ENCODE peak calls at places on chromosome 15, in five cellular contexts. One of them, this sample, is unnamed.

GRCh38 chr15:31088672-31089360 is 12.7 kb downstream of the TRPM1 start:
- DNase-seq in tibial artery: no peak
- DNase-seq in IMR-90: no peak
- DNase-seq in cardiac fibroblast: no peak
- DNase-seq in cardiac muscle cell: no peak
- DNase-seq in this sample: no peak

GRCh38 chr15:53036641-53037040 is 246.5 kb upstream of the ONECUT1 start:
- DNase-seq in tibial artery: no peak
- DNase-seq in IMR-90: no peak
- DNase-seq in cardiac fibroblast: no peak
- DNase-seq in cardiac muscle cell: no peak
- DNase-seq in this sample: no peak

GRCh38 chr15:83581381-83581780 is 72.5 kb upstream of the ADAMTSL3 start:
- DNase-seq in tibial artery: no peak
- DNase-seq in IMR-90: no peak
- DNase-seq in cardiac fibroblast: no peak
- DNase-seq in cardiac muscle cell: peak; percentile 20
- DNase-seq in this sample: peak; percentile 39

GRCh38 chr15:58870451-58870850 is 63.0 kb downstream of the SLTM start:
- DNase-seq in tibial artery: no peak
- DNase-seq in IMR-90: peak; percentile 60
- DNase-seq in cardiac fibroblast: peak; percentile 44
- DNase-seq in cardiac muscle cell: peak; percentile 70
- DNase-seq in this sample: peak; percentile 51

GRCh38 chr15:61671736-61672135 is 388.5 kb downstream of the VPS13C start:
- DNase-seq in tibial artery: peak; percentile 71
- DNase-seq in IMR-90: no peak
- DNase-seq in cardiac fibroblast: no peak
- DNase-seq in cardiac muscle cell: no peak
- DNase-seq in this sample: no peak

GRCh38 chr15:82663186-82663600 is 16.0 kb upstream of the CPEB1 start:
- DNase-seq in tibial artery: no peak
- DNase-seq in IMR-90: peak; percentile 31
- DNase-seq in cardiac fibroblast: peak; percentile 24
- DNase-seq in cardiac muscle cell: peak; percentile 67
- DNase-seq in this sample: peak; percentile 74

GRCh38 chr15:73196113-73196512 is 143.8 kb downstream of the NEO1 start:
- DNase-seq in tibial artery: no peak
- DNase-seq in IMR-90: peak; percentile 31
- DNase-seq in cardiac fibroblast: peak; percentile 39
- DNase-seq in cardiac muscle cell: peak; percentile 27
- DNase-seq in this sample: no peak

GRCh38 chr15:99480223-99480810 is 85.5 kb upstream of the MEF2A start:
- DNase-seq in tibial artery: no peak
- DNase-seq in IMR-90: peak; percentile 51
- DNase-seq in cardiac fibroblast: no peak
- DNase-seq in cardiac muscle cell: no peak
- DNase-seq in this sample: no peak

GRCh38 chr15:52217186-52217585 is 26.0 kb upstream of the GNB5 start:
- DNase-seq in tibial artery: no peak
- DNase-seq in IMR-90: no peak
- DNase-seq in cardiac fibroblast: no peak
- DNase-seq in cardiac muscle cell: no peak
- DNase-seq in this sample: peak; percentile 52

GRCh38 chr15:58966698-58967097 is 20.8 kb upstream of the RNF111 start:
- DNase-seq in tibial artery: no peak
- DNase-seq in IMR-90: peak; percentile 59
- DNase-seq in cardiac fibroblast: no peak
- DNase-seq in cardiac muscle cell: no peak
- DNase-seq in this sample: peak; percentile 64

GRCh38 chr15:72183781-72184164 is 13.8 kb downstream of the GRAMD2A start:
- DNase-seq in tibial artery: no peak
- DNase-seq in IMR-90: no peak
- DNase-seq in cardiac fibroblast: no peak
- DNase-seq in cardiac muscle cell: no peak
- DNase-seq in this sample: no peak

GRCh38 chr15:79439236-79439635 is 7.1 kb downstream of the MINAR1 start:
- DNase-seq in tibial artery: no peak
- DNase-seq in IMR-90: no peak
- DNase-seq in cardiac fibroblast: no peak
- DNase-seq in cardiac muscle cell: no peak
- DNase-seq in this sample: no peak

GRCh38 chr15:90037961-90038633 is 37.0 kb downstream of the ZNF710 start:
- DNase-seq in tibial artery: no peak
- DNase-seq in IMR-90: peak; percentile 53
- DNase-seq in cardiac fibroblast: peak; percentile 49
- DNase-seq in cardiac muscle cell: peak; percentile 51
- DNase-seq in this sample: peak; percentile 58

GRCh38 chr15:95684126-95684525 is 646.4 kb upstream of the NR2F2 start:
- DNase-seq in tibial artery: no peak
- DNase-seq in IMR-90: no peak
- DNase-seq in cardiac fibroblast: no peak
- DNase-seq in cardiac muscle cell: no peak
- DNase-seq in this sample: peak; percentile 6

GRCh38 chr15:95845862-95846515 is 484.5 kb upstream of the NR2F2 start:
- DNase-seq in tibial artery: peak; percentile 64
- DNase-seq in IMR-90: peak; percentile 81
- DNase-seq in cardiac fibroblast: peak; percentile 14
- DNase-seq in cardiac muscle cell: no peak
- DNase-seq in this sample: no peak

GRCh38 chr15:49832421-49832980 is 211.7 kb downstream of the DTWD1 start:
- DNase-seq in tibial artery: no peak
- DNase-seq in IMR-90: no peak
- DNase-seq in cardiac fibroblast: peak; percentile 16
- DNase-seq in cardiac muscle cell: no peak
- DNase-seq in this sample: peak; percentile 47

GRCh38 chr15:88476635-88477038 is 9.1 kb downstream of the MRPS11 start:
- DNase-seq in tibial artery: no peak
- DNase-seq in IMR-90: peak; percentile 55
- DNase-seq in cardiac fibroblast: peak; percentile 65
- DNase-seq in cardiac muscle cell: peak; percentile 74
- DNase-seq in this sample: peak; percentile 46

GRCh38 chr15:68387288-68388143 is 44.4 kb downstream of the ITGA11 start:
- DNase-seq in tibial artery: peak; percentile 46
- DNase-seq in IMR-90: peak; percentile 78
- DNase-seq in cardiac fibroblast: no peak
- DNase-seq in cardiac muscle cell: no peak
- DNase-seq in this sample: no peak

GRCh38 chr15:74988007-74988800 is 7.2 kb upstream of the SCAMP5 start:
- DNase-seq in tibial artery: no peak
- DNase-seq in IMR-90: peak; percentile 7
- DNase-seq in cardiac fibroblast: peak; percentile 62
- DNase-seq in cardiac muscle cell: peak; percentile 68
- DNase-seq in this sample: peak; percentile 71
- TF ChIP-seq CTCF in tibial artery: no peak
- TF ChIP-seq CTCF in IMR-90: peak; percentile 33
- TF ChIP-seq CTCF in cardiac fibroblast: peak; percentile 65
- TF ChIP-seq CTCF in cardiac muscle cell: peak; percentile 61
- TF ChIP-seq CTCF in this sample: peak; percentile 67

GRCh38 chr15:77818484-77819270 is 186.0 kb upstream of the LINGO1 start:
- DNase-seq in tibial artery: no peak
- DNase-seq in IMR-90: no peak
- DNase-seq in cardiac fibroblast: no peak
- DNase-seq in cardiac muscle cell: no peak
- DNase-seq in this sample: no peak

GRCh38 chr15:77815015-77815414 is 182.3 kb upstream of the LINGO1 start:
- DNase-seq in tibial artery: no peak
- DNase-seq in IMR-90: no peak
- DNase-seq in cardiac fibroblast: no peak
- DNase-seq in cardiac muscle cell: no peak
- DNase-seq in this sample: no peak

GRCh38 chr15:77819271-77819806 is 186.6 kb upstream of the LINGO1 start:
- DNase-seq in tibial artery: no peak
- DNase-seq in IMR-90: no peak
- DNase-seq in cardiac fibroblast: no peak
- DNase-seq in cardiac muscle cell: no peak
- DNase-seq in this sample: no peak

GRCh38 chr15:77816983-77817382 is 184.3 kb upstream of the LINGO1 start:
- DNase-seq in tibial artery: no peak
- DNase-seq in IMR-90: no peak
- DNase-seq in cardiac fibroblast: no peak
- DNase-seq in cardiac muscle cell: no peak
- DNase-seq in this sample: no peak

GRCh38 chr15:77817434-77817833 is 184.7 kb upstream of the LINGO1 start:
- DNase-seq in tibial artery: no peak
- DNase-seq in IMR-90: no peak
- DNase-seq in cardiac fibroblast: no peak
- DNase-seq in cardiac muscle cell: no peak
- DNase-seq in this sample: no peak
- H3K4me3 ChIP-seq in tibial artery: no peak overlapping the region
- H3K4me3 ChIP-seq in IMR-90: no peak overlapping the region
- H3K4me3 ChIP-seq in cardiac fibroblast: no peak overlapping the region
- H3K4me3 ChIP-seq in cardiac muscle cell: no peak overlapping the region
- H3K4me3 ChIP-seq in this sample: no peak overlapping the region

GRCh38 chr15:35443376-35443775 is 102.6 kb downstream of the DPH6 start:
- DNase-seq in tibial artery: no peak
- DNase-seq in IMR-90: no peak
- DNase-seq in cardiac fibroblast: no peak
- DNase-seq in cardiac muscle cell: no peak
- DNase-seq in this sample: no peak

GRCh38 chr15:35444557-35445204 is 101.3 kb downstream of the DPH6 start:
- DNase-seq in tibial artery: no peak
- DNase-seq in IMR-90: peak; percentile 63
- DNase-seq in cardiac fibroblast: peak; percentile 73
- DNase-seq in cardiac muscle cell: peak; percentile 71
- DNase-seq in this sample: peak; percentile 56

GRCh38 chr15:35450492-35450891 is 95.5 kb downstream of the DPH6 start:
- DNase-seq in tibial artery: no peak
- DNase-seq in IMR-90: peak; percentile 81
- DNase-seq in cardiac fibroblast: peak; percentile 33
- DNase-seq in cardiac muscle cell: peak; percentile 32
- DNase-seq in this sample: peak; percentile 88

GRCh38 chr15:35445891-35446290 is 100.1 kb downstream of the DPH6 start:
- DNase-seq in tibial artery: no peak
- DNase-seq in IMR-90: peak; percentile 59
- DNase-seq in cardiac fibroblast: no peak
- DNase-seq in cardiac muscle cell: no peak
- DNase-seq in this sample: peak; percentile 26

GRCh38 chr15:35448294-35448693 is 97.7 kb downstream of the DPH6 start:
- DNase-seq in tibial artery: no peak
- DNase-seq in IMR-90: peak; percentile 47
- DNase-seq in cardiac fibroblast: no peak
- DNase-seq in cardiac muscle cell: no peak
- DNase-seq in this sample: peak; percentile 58
- TF ChIP-seq CTCF in tibial artery: no peak
- TF ChIP-seq CTCF in IMR-90: no peak
- TF ChIP-seq CTCF in cardiac fibroblast: no peak
- TF ChIP-seq CTCF in cardiac muscle cell: no peak
- TF ChIP-seq CTCF in this sample: no peak

GRCh38 chr15:39969002-39969394 is 35.1 kb downstream of the EIF2AK4 start:
- DNase-seq in tibial artery: no peak
- DNase-seq in IMR-90: no peak
- DNase-seq in cardiac fibroblast: no peak
- DNase-seq in cardiac muscle cell: no peak
- DNase-seq in this sample: no peak
- H3K4me3 ChIP-seq in tibial artery: no peak overlapping the region
- H3K4me3 ChIP-seq in IMR-90: no peak overlapping the region
- H3K4me3 ChIP-seq in cardiac fibroblast: no peak overlapping the region
- H3K4me3 ChIP-seq in cardiac muscle cell: no peak overlapping the region
- H3K4me3 ChIP-seq in this sample: no peak overlapping the region

DNA sequence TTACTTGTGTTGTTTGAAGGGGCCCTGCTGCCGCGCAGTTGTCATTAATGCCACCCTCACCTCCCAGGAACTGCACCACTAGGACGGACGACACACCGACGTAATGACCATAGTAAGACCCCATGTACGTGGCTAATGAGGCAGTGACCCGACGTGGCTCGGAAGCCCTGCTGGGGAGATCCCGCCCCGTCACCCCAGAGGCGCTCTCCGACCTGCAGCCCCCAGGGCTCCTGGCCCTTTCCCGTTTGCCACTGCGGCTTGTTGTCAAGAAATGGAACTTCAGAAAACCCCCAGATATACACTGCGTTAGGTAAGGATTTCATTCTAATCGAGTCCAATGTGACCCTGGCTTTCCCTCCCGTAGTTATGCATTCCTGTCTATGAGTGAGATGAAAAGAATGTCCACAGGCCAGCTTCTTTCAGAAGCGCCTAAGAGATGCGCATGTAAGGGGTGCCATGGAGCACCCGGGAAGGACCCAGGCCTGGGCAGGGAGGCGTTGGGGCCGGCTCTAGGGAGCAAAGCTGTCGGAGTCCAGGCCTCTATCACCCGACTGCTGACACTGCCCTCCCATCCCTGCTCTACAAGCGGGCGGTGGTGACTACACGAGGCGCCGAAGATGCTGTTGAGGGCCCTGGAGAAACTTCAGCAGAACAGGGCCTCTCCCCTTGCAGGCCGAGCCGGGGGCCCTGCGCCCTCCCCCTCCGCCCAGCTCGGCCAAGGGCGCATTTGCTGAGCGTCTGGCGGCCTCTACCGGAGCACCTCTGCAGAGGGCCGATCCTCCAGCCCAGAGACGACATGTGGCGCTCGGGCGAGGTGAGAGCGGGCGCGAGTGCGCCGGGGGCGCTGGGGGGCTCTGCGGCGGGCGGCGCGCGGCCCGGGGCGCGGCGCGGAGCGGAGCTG is at the start of gene GABRA5:
- DNase-seq in tibial artery: no peak
- DNase-seq in IMR-90: peak; percentile 20
- DNase-seq in cardiac fibroblast: no peak
- DNase-seq in cardiac muscle cell: peak; percentile 7
- DNase-seq in this sample: peak; percentile 24
- TF ChIP-seq CTCF in tibial artery: no peak
- TF ChIP-seq CTCF in IMR-90: peak; percentile 15
- TF ChIP-seq CTCF in cardiac fibroblast: no peak
- TF ChIP-seq CTCF in cardiac muscle cell: no peak
- TF ChIP-seq CTCF in this sample: no peak

GRCh38 chr15:63544253-63545026 is 40.0 kb downstream of the USP3 start:
- DNase-seq in tibial artery: no peak
- DNase-seq in IMR-90: no peak
- DNase-seq in cardiac fibroblast: no peak
- DNase-seq in cardiac muscle cell: no peak
- DNase-seq in this sample: no peak
- H3K4me3 ChIP-seq in tibial artery: no peak overlapping the region
- H3K4me3 ChIP-seq in IMR-90: no peak overlapping the region
- H3K4me3 ChIP-seq in cardiac fibroblast: no peak overlapping the region
- H3K4me3 ChIP-seq in cardiac muscle cell: no peak overlapping the region
- H3K4me3 ChIP-seq in this sample: no peak overlapping the region

GRCh38 chr15:33309602-33310276 is 1.0 kb upstream of the RYR3 start:
- DNase-seq in tibial artery: peak; percentile 77
- DNase-seq in IMR-90: no peak
- DNase-seq in cardiac fibroblast: peak; percentile 2
- DNase-seq in cardiac muscle cell: peak; percentile 4
- DNase-seq in this sample: peak; percentile 54
- TF ChIP-seq CTCF in tibial artery: peak; percentile 39
- TF ChIP-seq CTCF in IMR-90: no peak
- TF ChIP-seq CTCF in cardiac fibroblast: peak; percentile 20
- TF ChIP-seq CTCF in cardiac muscle cell: peak; percentile 21
- TF ChIP-seq CTCF in this sample: peak; percentile 31

This sample was measured in epithelial cell of esophagus.